ENCODE peak calls at places on chromosomes 6 and 20, in seven cellular contexts. K is lung, N is A549, R is cardiac muscle cell, L is A673, B is RWPE2, Q is mesenchymal stem cell. Z is an unnamed sample.

GRCh38 chr6:30820196-30820595 is 64.1 kb upstream of the DDR1 start:
- DNase-seq in Q (peak; percentile 75), B (peak; percentile 70), L (no peak), R (peak; percentile 67), K (no peak), N (peak; percentile 38), Z (no peak)

GRCh38 chr6:86937219-86938079 is at the start of gene HTR1E:
- DNase-seq in N (peak; percentile 15), R (peak; percentile 39), Q (peak; percentile 31), K (peak; percentile 29), L (peak; percentile 56), B (no peak), Z (peak; percentile 97)

GRCh38 chr20:34040300-34041015 is 46.7 kb downstream of the RALY start:
- DNase-seq in K (no peak), R (no peak), B (no peak), N (no peak), Q (no peak), L (no peak), Z (no peak)

GRCh38 chr6:107334026-107334425 is 125.3 kb downstream of the PDSS2 start:
- DNase-seq in N (no peak), K (no peak), R (no peak), L (no peak), B (no peak), Q (no peak), Z (no peak)

GRCh38 chr6:157823523-157824370 is 701 bp downstream of the SNX9 start:
- DNase-seq in B (no peak), N (peak; percentile 13), K (no peak), R (peak; percentile 72), L (peak; percentile 54), Q (peak; percentile 80), Z (peak; percentile 74)

GRCh38 chr6:27861276-27861840 is 50.8 kb downstream of the OR2B2 start:
- DNase-seq in N (no peak), K (no peak), R (no peak), L (no peak), Q (no peak), B (no peak), Z (no peak)

GRCh38 chr6:147768969-147769368 is 260.5 kb downstream of the SAMD5 start:
- DNase-seq in K (no peak), Q (no peak), N (no peak), B (no peak), L (no peak), R (no peak), Z (no peak)

GRCh38 chr6:107555449-107555848 is 65.5 kb downstream of the SOBP start:
- DNase-seq in N (no peak), R (no peak), K (no peak), B (no peak), Q (no peak), L (peak; percentile 55), Z (no peak)

GRCh38 chr6:14676084-14676483 is 558.5 kb downstream of the CD83 start:
- DNase-seq in L (no peak), N (no peak), R (peak; percentile 23), B (no peak), Q (no peak), K (no peak), Z (no peak)

GRCh38 chr6:155832596-155832995 is 377.0 kb upstream of the NOX3 start:
- DNase-seq in L (peak; percentile 33), K (no peak), N (no peak), Q (peak; percentile 89), B (no peak), R (peak; percentile 62), Z (peak; percentile 48)

GRCh38 chr20:24948939-24949679 is at the start of gene CST7:
- DNase-seq in B (peak; percentile 57), Q (no peak), K (peak; percentile 37), R (peak; percentile 6), N (no peak), L (no peak), Z (peak; percentile 22)

GRCh38 chr6:39396854-39397253 is 74.4 kb upstream of the KCNK16 start:
- DNase-seq in Q (no peak), N (no peak), K (no peak), L (no peak), R (no peak), B (no peak), Z (no peak)

GRCh38 chr6:139369568-139370046 is 4.8 kb downstream of the CITED2 start:
- DNase-seq in K (no peak), B (no peak), R (peak; percentile 80), N (peak; percentile 14), L (peak; percentile 86), Q (peak; percentile 85), Z (peak; percentile 50)

GRCh38 chr6:161882196-161882595 is 608.3 kb upstream of the AGPAT4 start:
- DNase-seq in N (no peak), R (no peak), K (no peak), B (no peak), Q (no peak), L (no peak), Z (no peak)

GRCh38 chr6:89862281-89862680 is 32.0 kb upstream of the GJA10 start:
- DNase-seq in Q (no peak), N (no peak), K (no peak), R (no peak), L (no peak), B (no peak), Z (no peak)

GRCh38 chr6:170243791-170244291 is 47.0 kb downstream of the DLL1 start:
- DNase-seq in L (no peak), B (peak; percentile 31), R (no peak), K (no peak), N (no peak), Q (no peak), Z (no peak)

GRCh38 chr6:43181621-43181941 is 415 bp upstream of the CUL9 start:
- DNase-seq in N (no peak), R (no peak), K (no peak), B (no peak), L (no peak), Q (no peak), Z (no peak)

GRCh38 chr6:144343736-144344428 is 58.7 kb downstream of the UTRN start:
- DNase-seq in B (no peak), R (no peak), Q (no peak), L (peak; percentile 83), K (no peak), N (no peak), Z (no peak)

GRCh38 chr20:61301995-61302525 is 50.0 kb downstream of the CDH4 start:
- DNase-seq in K (no peak), R (no peak), B (no peak), L (no peak), Q (no peak), N (no peak), Z (no peak)

GRCh38 chr20:8853805-8854338 is 215.0 kb upstream of the PLCB4 start:
- DNase-seq in L (peak; percentile 83), R (peak; percentile 91), B (no peak), K (no peak), N (peak; percentile 70), Q (peak; percentile 83), Z (peak; percentile 57)

GRCh38 chr20:20333866-20334265 is 34.0 kb upstream of the INSM1 start:
- DNase-seq in L (no peak), Q (no peak), N (no peak), K (no peak), B (no peak), R (no peak), Z (no peak)

GRCh38 chr6:164227952-164228522 is 813.5 kb downstream of the QKI start:
- DNase-seq in Q (no peak), R (no peak), B (no peak), K (no peak), L (no peak), N (no peak), Z (peak; percentile 59)

GRCh38 chr6:156889986-156890385 is 112.8 kb downstream of the ARID1B start:
- DNase-seq in L (no peak), B (no peak), Q (no peak), N (no peak), K (no peak), R (no peak), Z (no peak)

GRCh38 chr6:26240157-26240980 is 124.6 kb upstream of the BTN3A2 start:
- DNase-seq in B (no peak), K (peak; percentile 59), N (no peak), Q (peak; percentile 82), R (peak; percentile 98), L (peak; percentile 96), Z (peak; percentile 54)

GRCh38 chr6:70531133-70531532 is 35.6 kb upstream of the SDHAF4 start:
- DNase-seq in B (no peak), L (no peak), K (no peak), R (no peak), Q (no peak), N (no peak), Z (no peak)

GRCh38 chr20:9699181-9699580 is 139.7 kb downstream of the PAK5 start:
- DNase-seq in Q (no peak), K (no peak), R (no peak), N (no peak), L (no peak), B (no peak), Z (no peak)

GRCh38 chr6:125942677-125943527 is 13.7 kb upstream of the HINT3 start:
- DNase-seq in B (no peak), K (no peak), L (no peak), R (peak; percentile 41), N (no peak), Q (peak; percentile 45), Z (no peak)

GRCh38 chr6:21633511-21634109 is 40.1 kb downstream of the SOX4 start:
- DNase-seq in N (no peak), K (no peak), L (no peak), Q (no peak), B (no peak), R (no peak), Z (no peak)

GRCh38 chr6:32519910-32520258 is 10.2 kb downstream of the HLA-DRB5 start:
- DNase-seq in K (no peak), N (no peak), B (no peak), R (no peak), L (no peak), Q (no peak), Z (no peak)

GRCh38 chr6:157097255-157097936 is 225.9 kb downstream of the TMEM242 start:
- DNase-seq in B (no peak), Q (no peak), L (no peak), K (no peak), R (no peak), N (no peak), Z (no peak)

GRCh38 chr20:39049148-39049547 is 87.0 kb downstream of the DHX35 start:
- DNase-seq in Q (no peak), K (no peak), R (no peak), B (peak; percentile 69), L (no peak), N (no peak), Z (peak; percentile 53)
- H3K4me3 ChIP-seq in Q (no peak overlapping the region), K (no peak overlapping the region), R (no peak overlapping the region), B (no peak overlapping the region), L (no peak overlapping the region), N (peak overlapping the region; percentile 58), Z (no peak overlapping the region)

GRCh38 chr6:3068329-3069223 is at the start of gene RIPK1:
- DNase-seq in R (peak; percentile 91), Q (peak; percentile 90), N (peak; percentile 83), K (peak; percentile 93), B (peak; percentile 93), L (peak; percentile 92), Z (peak; percentile 94)
- H3K27ac ChIP-seq in R (peak within 1 kb of the TSS; percentile 93), Q (peak within 1 kb of the TSS; percentile 92), N (peak within 1 kb of the TSS; percentile 94), K (peak within 1 kb of the TSS; percentile 99), B (peak within 1 kb of the TSS; percentile 82), L (peak within 1 kb of the TSS; percentile 99), Z (peak within 1 kb of the TSS; percentile 86)

GRCh38 chr20:2246081-2246491 is 49.7 kb upstream of the TGM3 start:
- DNase-seq in K (no peak), Q (no peak), R (no peak), B (no peak), L (peak; percentile 47), N (no peak), Z (peak; percentile 59)
- H3K4me3 ChIP-seq in K (no peak overlapping the region), Q (no peak overlapping the region), R (no peak overlapping the region), B (no peak overlapping the region), L (no peak overlapping the region), N (no peak overlapping the region), Z (no peak overlapping the region)

GRCh38 chr20:5072756-5073153 is 47.0 kb downstream of the PCNA start:
- DNase-seq in L (no peak), N (no peak), Q (no peak), B (no peak), K (no peak), R (no peak), Z (no peak)
- H3K27ac ChIP-seq in L (no peak overlapping the region), N (peak overlapping the region; percentile 87), Q (no peak overlapping the region), B (peak overlapping the region; percentile 72), K (peak overlapping the region; percentile 67), R (no peak overlapping the region), Z (no peak overlapping the region)

Z was measured in endodermal cell.